ENCODE peak calls at places on chromosomes 4 and X, in four cellular contexts. X is K562, F is stomach, Y is suprapubic skin. W is an unnamed sample.

GRCh38 chrX:77426811-77427210 is 20.4 kb upstream of the FGF16 start:
- DNase-seq in X (no peak), F (no peak), Y (no peak), W (no peak)

GRCh38 chrX:47573334-47574095 is 8.7 kb upstream of the TIMP1 start:
- DNase-seq in X (peak; percentile 5), F (no peak), Y (no peak), W (peak; percentile 34)

GRCh38 chr4:93373893-93374860 is 454.4 kb upstream of the ATOH1 start:
- DNase-seq in X (no peak), F (no peak), Y (no peak), W (no peak)

GRCh38 chr4:126419266-126419665 is 1104.5 kb downstream of the FAT4 start:
- DNase-seq in X (no peak), F (no peak), Y (no peak), W (no peak)

GRCh38 chr4:4225915-4226605 is 669 bp downstream of the OTOP1 start:
- DNase-seq in X (no peak), F (no peak), Y (no peak), W (no peak)

GRCh38 chr4:154738426-154738825 is 5.4 kb upstream of the LRAT start:
- DNase-seq in X (no peak), F (no peak), Y (no peak), W (no peak)

GRCh38 chr4:44320833-44321232 is 127.8 kb downstream of the KCTD8 start:
- DNase-seq in X (no peak), F (no peak), Y (no peak), W (no peak)

GRCh38 chr4:33386761-33387160 is 2666.6 kb downstream of the PCDH7 start:
- DNase-seq in X (no peak), F (no peak), Y (no peak), W (no peak)

GRCh38 chr4:145207934-145208333 is 27.5 kb upstream of the OTUD4 start:
- DNase-seq in X (no peak), F (no peak), Y (no peak), W (no peak)

GRCh38 chr4:102492531-102493241 is 8.5 kb upstream of the NFKB1 start:
- DNase-seq in X (no peak), F (no peak), Y (no peak), W (no peak)

GRCh38 chrX:72121381-72121780 is 10.3 kb downstream of the RTL5 start:
- DNase-seq in X (no peak), F (peak; percentile 49), Y (no peak), W (peak; percentile 45)

GRCh38 chr4:87153078-87153477 is 67.3 kb downstream of the KLHL8 start:
- DNase-seq in X (no peak), F (no peak), Y (no peak), W (no peak)

GRCh38 chr4:4614925-4615678 is 73.3 kb upstream of the STX18 start:
- DNase-seq in X (no peak), F (no peak), Y (no peak), W (no peak)

GRCh38 chr4:184815046-184815877 is 10.5 kb downstream of the ACSL1 start:
- DNase-seq in X (peak; percentile 44), F (peak; percentile 92), Y (peak; percentile 78), W (peak; percentile 48)

GRCh38 chr4:169345207-169345788 is 74.5 kb upstream of the SH3RF1 start:
- DNase-seq in X (no peak), F (no peak), Y (no peak), W (no peak)

DNA sequence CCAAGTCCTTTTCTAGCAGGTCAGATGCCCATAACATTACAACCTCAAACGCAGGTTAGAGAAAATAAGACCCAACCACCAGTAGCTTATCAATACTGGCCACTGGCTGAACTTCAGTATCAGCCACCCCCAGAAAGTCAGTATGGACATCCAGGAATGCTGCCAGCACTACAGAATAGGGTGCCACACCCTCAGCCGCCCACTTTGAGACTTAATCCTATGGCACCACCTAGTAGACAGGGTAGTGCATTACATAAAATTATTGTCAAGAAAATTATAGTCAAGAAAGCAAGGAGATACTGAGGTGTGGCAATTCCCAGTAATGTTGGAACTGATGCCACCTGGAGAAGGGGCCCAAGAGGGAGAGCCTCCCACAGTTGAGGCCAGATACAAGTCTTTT is 19.9 kb upstream of the TRIM61 start:
- DNase-seq in X (no peak), F (no peak), Y (no peak), W (no peak)
- H3K27ac ChIP-seq in X (no peak overlapping the region), F (no peak overlapping the region), Y (no peak overlapping the region), W (peak overlapping the region; percentile 19)

GRCh38 chr4:181525641-181526040 is 717.6 kb upstream of the TENM3 start:
- DNase-seq in X (no peak), F (no peak), Y (no peak), W (no peak)

GRCh38 chr4:181517521-181517920 is 725.7 kb upstream of the TENM3 start:
- DNase-seq in X (no peak), F (no peak), Y (no peak), W (no peak)

GRCh38 chr4:181524455-181524854 is 718.7 kb upstream of the TENM3 start:
- DNase-seq in X (no peak), F (no peak), Y (no peak), W (no peak)

GRCh38 chr4:181523973-181524372 is 719.2 kb upstream of the TENM3 start:
- DNase-seq in X (no peak), F (no peak), Y (no peak), W (no peak)

DNA sequence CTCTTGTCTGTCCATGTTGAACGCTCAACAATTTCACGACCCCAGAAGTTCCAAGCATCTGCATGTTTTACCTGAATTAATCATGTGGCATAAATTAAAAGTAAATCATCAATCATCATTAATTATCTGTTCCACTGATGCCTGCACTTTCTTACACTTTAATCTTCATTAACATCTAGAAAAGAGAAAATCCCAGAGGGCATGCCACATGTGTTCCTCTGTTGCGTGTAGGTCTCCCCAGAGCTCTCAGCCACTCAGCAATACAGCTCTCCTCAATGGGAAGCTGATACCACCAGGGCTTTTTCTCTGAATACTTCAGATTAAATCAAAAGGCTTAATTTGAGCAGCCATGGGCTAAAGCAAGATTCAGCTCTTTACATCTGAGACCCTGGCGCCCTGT is 722.4 kb upstream of the TENM3 start:
- DNase-seq in X (no peak), F (no peak), Y (no peak), W (no peak)
- TF ChIP-seq EP300 in X (no peak), F (no peak), Y (no peak), W (no peak)

DNA sequence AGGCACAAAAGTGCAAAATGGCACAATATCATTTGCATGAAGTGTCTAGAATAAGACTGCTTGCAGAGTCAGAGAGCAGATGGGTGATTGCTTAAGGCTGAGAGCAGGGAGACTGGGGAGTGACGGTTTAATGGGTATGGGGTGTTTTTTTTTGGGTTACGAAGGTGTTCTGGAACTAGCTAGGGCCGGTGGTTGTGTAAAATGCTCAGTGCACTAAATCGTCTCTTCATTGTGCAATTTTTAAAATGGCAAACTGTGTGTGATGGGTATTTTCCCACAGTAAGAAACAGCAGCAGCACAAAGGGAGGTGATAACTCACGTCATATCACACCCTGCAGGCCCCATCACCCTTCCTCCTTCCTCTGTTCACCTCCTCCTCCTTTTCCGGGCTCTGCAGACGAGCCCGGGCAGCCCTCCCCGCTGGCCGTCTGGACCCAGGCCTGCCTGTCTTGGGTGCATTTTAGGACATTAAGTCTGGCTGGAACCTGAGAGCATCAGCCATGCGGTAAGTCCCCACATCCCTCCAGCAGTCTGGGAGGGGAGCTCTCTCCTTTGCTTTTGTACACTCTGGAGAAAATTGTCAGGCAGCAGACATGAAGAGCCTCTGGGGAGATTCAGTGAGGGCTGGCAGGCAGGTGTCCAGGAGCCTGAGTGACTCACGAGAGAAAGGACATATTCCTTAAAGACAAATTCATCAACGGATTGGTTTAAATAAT is 42.7 kb downstream of the ASMT start:
- DNase-seq in X (no peak), F (no peak), Y (no peak), W (no peak)
- H3K27ac ChIP-seq in X (no peak overlapping the region), F (no peak overlapping the region), Y (no peak overlapping the region), W (no peak overlapping the region)

GRCh38 chr4:98928505-98929340 is at the start of gene EIF4E:
- DNase-seq in X (peak; percentile 94), F (peak; percentile 98), Y (peak; percentile 98), W (peak; percentile 94)
- TF ChIP-seq EP300 in X (peak; percentile 21), F (no peak), Y (no peak), W (peak; percentile 59)

DNA sequence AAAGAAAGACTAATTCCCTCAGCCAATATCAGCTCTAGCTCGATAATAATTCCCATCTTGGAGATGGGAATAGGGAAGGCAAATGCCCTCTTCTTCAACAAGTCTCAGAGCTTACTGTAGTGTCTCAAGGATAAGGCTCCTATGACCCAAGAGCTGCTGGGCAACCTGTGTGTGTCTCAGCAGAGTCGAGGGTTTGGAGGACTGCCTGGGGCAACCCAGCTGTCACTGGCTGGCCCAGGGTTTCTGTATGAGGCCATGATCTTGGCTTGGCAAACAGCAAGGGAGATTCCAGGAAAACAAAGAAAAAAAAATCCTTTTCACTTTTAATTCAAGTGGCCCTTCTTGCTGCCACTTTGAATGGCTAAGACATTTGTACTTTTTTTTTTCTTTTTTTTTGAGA is 34.3 kb downstream of the TMSB4X start:
- DNase-seq in X (no peak), F (no peak), Y (no peak), W (no peak)
- H3K27ac ChIP-seq in X (no peak overlapping the region), F (no peak overlapping the region), Y (no peak overlapping the region), W (no peak overlapping the region)

DNA sequence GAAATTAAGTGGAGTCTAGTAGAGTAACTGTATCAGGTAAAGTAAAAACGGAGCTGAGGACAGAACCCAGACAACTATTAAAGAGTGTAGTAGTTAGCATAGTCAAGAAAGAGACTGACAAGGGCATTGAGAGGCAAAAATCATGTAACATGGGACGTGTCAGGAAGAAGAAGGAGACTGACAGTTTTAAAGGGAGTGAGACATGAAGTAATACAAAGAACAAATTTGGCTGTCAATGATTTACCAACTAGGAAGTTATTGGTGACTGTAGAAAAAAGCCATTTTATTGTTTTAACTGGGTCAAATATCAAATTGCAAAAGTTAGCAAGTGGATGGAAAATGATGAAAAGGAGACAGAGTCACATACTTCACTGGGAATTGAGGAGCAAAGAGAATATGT is 422.3 kb downstream of the MAPK10 start:
- DNase-seq in X (no peak), F (no peak), Y (no peak), W (no peak)
- TF ChIP-seq EP300 in X (no peak), F (no peak), Y (no peak), W (no peak)

GRCh38 chr4:180156684-180157083 is 2086.5 kb upstream of the TENM3 start:
- DNase-seq in X (no peak), F (no peak), Y (no peak), W (no peak)
- H3K27ac ChIP-seq in X (no peak overlapping the region), F (no peak overlapping the region), Y (no peak overlapping the region), W (no peak overlapping the region)

GRCh38 chrX:115901241-115901640 is 269.3 kb upstream of the AGTR2 start:
- DNase-seq in X (no peak), F (no peak), Y (no peak), W (no peak)
- TF ChIP-seq EP300 in X (no peak), F (no peak), Y (no peak), W (no peak)

DNA sequence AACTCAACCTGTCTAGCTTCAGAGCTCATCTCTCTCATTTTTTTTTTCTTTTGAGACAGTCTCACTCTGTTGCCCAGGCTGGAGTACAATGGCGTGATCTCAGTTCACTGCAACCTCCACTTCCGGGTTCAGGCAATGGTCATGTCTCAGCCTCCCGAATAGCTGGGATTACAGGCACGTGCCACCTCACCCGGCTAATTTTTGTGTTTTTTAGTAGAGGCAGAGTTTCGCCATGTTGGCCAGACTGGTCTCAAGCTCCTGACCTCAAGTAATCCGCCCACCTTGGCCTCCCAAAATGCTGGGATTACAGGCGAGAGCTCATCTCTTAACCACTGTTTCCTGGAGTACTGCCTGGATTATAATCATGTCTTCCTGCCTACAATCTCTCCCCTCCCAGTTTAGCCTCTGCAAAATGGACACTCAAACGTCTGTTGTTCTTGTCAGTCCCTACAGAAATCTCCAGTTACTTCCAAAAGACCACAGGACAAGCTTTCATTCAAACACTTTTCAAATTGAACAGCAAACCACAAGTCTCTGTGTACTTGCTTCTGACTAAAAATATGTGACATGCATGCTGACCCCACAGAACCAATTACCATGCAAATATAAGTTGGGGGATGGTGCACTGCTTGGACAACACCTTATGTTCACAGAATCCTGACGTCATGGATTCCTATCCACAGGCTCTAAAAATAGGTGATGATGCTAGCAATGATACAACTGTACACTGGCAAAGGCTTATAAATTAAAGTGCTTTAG is 137.2 kb downstream of the SH3KBP1 start:
- DNase-seq in X (no peak), F (no peak), Y (no peak), W (no peak)
- H3K27ac ChIP-seq in X (no peak overlapping the region), F (no peak overlapping the region), Y (no peak overlapping the region), W (no peak overlapping the region)